ENCODE peak calls at places on chromosome 19, in nine cellular contexts. H is HCT116, S is neural progenitor cell, Q is GM23248, P is PC-3, I is hepatocyte, K is SK-N-SH, F is GM23338, B is MM.1S. J is an unnamed sample.
A peak's percentile ranks its signal among the peaks of the same experiment; 100 is the strongest.

GRCh38 chr19:51108805-51109146 is 567 bp upstream of the CTU1 start:
- DNase-seq in F (no peak), H (no peak), I (no peak), P (no peak), Q (no peak), S (no peak), K (no peak), B (no peak), J (no peak)

GRCh38 chr19:43467730-43468129 is 2.3 kb upstream of the LYPD3 start:
- DNase-seq in F (no peak), K (no peak), H (no peak), P (peak; percentile 71), S (no peak), I (no peak), B (no peak), Q (peak; percentile 59), J (no peak)

GRCh38 chr19:38838208-38838985 is 6.8 kb upstream of the ECH1 start:
- DNase-seq in I (peak; percentile 85), K (no peak), S (no peak), Q (no peak), F (no peak), H (peak; percentile 46), P (peak; percentile 94), B (no peak), J (no peak)

GRCh38 chr19:55508120-55508519 is 19.9 kb downstream of the SSC5D start:
- DNase-seq in F (no peak), P (no peak), H (no peak), Q (no peak), K (no peak), B (no peak), S (no peak), I (no peak), J (no peak)

GRCh38 chr19:47839913-47840312 is 18.2 kb downstream of the CRX start:
- DNase-seq in F (peak; percentile 80), S (peak; percentile 83), K (no peak), P (no peak), I (peak; percentile 25), H (no peak), Q (peak; percentile 14), B (no peak), J (no peak)

GRCh38 chr19:58084596-58085347 is 13.3 kb downstream of the ZSCAN18 start:
- DNase-seq in P (no peak), I (no peak), S (no peak), K (no peak), B (no peak), F (peak; percentile 21), H (no peak), Q (no peak), J (no peak)

GRCh38 chr19:53958168-53958571 is 4.6 kb upstream of the CACNG8 start:
- DNase-seq in I (no peak), F (peak; percentile 96), K (peak; percentile 92), B (no peak), S (peak; percentile 86), P (no peak), H (no peak), Q (no peak), J (no peak)

GRCh38 chr19:31693870-31694269 is 344.6 kb upstream of the TSHZ3 start:
- DNase-seq in K (no peak), I (no peak), H (no peak), B (no peak), Q (no peak), F (no peak), P (no peak), S (no peak), J (no peak)

GRCh38 chr19:39138221-39139211 is 12.9 kb downstream of the PAK4 start:
- DNase-seq in B (no peak), F (no peak), Q (no peak), H (no peak), K (peak; percentile 29), S (no peak), I (no peak), P (no peak), J (no peak)

GRCh38 chr19:29432677-29433076 is 93.1 kb upstream of the VSTM2B start:
- DNase-seq in K (no peak), Q (no peak), I (no peak), P (no peak), F (no peak), B (no peak), S (no peak), H (no peak), J (no peak)

GRCh38 chr19:55258476-55258827 is 365 bp downstream of the PPP6R1 start:
- DNase-seq in H (no peak), F (no peak), P (no peak), K (peak; percentile 87), S (peak; percentile 42), I (peak; percentile 65), B (peak; percentile 49), Q (peak; percentile 52), J (no peak)

DNA sequence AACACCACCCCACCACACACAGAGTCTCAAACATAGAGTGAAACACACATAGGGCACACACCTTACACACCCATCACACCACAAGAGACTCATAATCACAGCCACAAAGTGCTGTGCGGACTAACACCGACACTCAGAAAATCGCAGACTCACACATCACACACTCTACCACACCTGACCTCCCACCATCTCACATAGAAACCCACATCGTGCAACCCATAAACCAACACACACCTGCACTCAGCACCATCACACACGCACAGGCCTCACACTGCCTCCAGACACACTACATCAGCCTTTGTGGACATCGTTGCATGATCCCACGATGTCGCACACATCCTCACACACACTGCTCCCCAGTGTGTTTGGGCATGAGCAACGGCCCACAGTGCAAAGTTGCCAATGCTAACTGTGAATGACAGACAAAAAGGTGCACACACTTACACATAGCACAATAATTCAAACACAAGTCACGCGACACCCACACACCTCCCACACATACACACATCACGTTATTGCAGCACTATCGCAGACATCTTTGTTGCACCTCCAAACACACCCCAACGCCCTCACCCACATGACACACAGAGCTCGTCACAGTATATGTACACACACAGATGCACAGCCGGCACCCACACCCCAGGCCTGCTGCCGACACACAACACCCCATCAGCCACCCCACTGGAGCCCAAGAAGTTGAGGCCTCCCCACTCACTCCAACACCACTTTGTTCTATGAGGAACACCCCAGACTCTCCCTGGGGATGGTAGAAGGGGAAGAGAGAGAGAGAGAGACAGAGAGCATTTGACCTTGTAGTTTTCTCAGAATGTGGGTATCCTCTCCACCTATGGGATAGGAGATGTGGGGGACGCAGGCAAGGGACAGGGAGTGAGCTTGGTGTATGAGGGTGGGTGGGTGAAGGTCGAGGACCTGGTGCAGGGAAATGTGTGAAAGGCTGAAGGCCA is 1.2 kb upstream of the ATP1A3 start:
- DNase-seq in P (no peak), I (no peak), H (no peak), F (no peak), K (no peak), Q (no peak), B (no peak), S (no peak), J (no peak)
- H3K4me1 ChIP-seq in P (no peaks in the 10 kb centered on the region), I (no peaks in the 10 kb centered on the region), H (peaks cover 4% of the 10 kb centered on the region), F (peaks cover 22% of the 10 kb centered on the region), K (peaks cover 62% of the 10 kb centered on the region), Q (no peaks in the 10 kb centered on the region), B (no peaks in the 10 kb centered on the region), S (peaks cover 4% of the 10 kb centered on the region), J (peaks cover 38% of the 10 kb centered on the region)

DNA sequence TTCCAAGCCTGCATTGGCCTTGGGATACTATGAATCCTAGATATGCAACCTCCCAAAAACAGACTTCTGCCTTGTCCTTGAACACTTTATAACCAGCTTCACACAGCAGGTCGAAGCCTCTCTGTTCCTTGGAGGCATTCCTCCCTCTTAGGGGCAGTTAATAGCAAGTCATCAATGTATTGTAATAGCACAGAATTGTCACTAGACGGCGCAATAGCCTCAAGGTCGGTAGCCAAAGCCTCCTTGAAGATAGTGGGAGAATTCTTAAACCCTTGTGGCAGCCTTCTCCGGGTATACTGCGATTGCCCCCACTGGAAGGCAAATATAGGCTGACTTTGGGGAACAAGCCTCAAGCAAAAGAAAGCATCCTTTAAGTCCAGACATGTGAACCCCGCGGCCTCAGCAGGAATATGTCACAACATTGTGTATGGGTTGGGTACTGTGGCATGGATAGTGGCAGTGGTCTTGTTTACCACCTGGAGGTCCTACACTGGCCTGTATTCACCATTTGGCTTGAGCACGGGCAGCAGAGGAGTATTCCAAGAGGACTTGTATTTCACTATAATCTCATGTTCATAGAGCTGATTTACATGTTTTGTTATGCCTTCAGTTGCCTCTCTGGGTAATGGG is 61.1 kb downstream of the ZNF431 start:
- DNase-seq in H (peak; percentile 32), K (peak; percentile 49), B (peak; percentile 33), S (peak; percentile 65), F (peak; percentile 92), I (peak; percentile 25), Q (peak; percentile 63), P (peak; percentile 11), J (peak; percentile 68)
- TF ChIP-seq EZH2phosphoT487 in H (no peak), K (no peak), B (no peak), S (no peak), F (no peak), I (no peak), Q (no peak), P (no peak), J (no peak)

GRCh38 chr19:16118489-16119033 is 6.9 kb downstream of the RAB8A start:
- DNase-seq in I (no peak), P (no peak), S (no peak), F (no peak), B (peak; percentile 92), H (no peak), K (no peak), Q (no peak), J (peak; percentile 96)
- H3K4me1 ChIP-seq in I (peaks cover 4% of the 10 kb centered on the region), P (peaks cover 3% of the 10 kb centered on the region), S (no peaks in the 10 kb centered on the region), F (no peaks in the 10 kb centered on the region), B (peaks cover 58% of the 10 kb centered on the region), H (no peaks in the 10 kb centered on the region), K (no peaks in the 10 kb centered on the region), Q (no peaks in the 10 kb centered on the region), J (peaks cover 65% of the 10 kb centered on the region)

GRCh38 chr19:49396738-49397505 is 8.9 kb downstream of the KASH5 start:
- DNase-seq in I (no peak), B (no peak), K (peak; percentile 4), H (no peak), Q (no peak), S (no peak), F (no peak), P (no peak), J (no peak)

GRCh38 chr19:49398931-49399330 is 10.9 kb downstream of the KASH5 start:
- DNase-seq in S (no peak), K (no peak), B (no peak), I (no peak), P (no peak), Q (no peak), F (no peak), H (no peak), J (no peak)

GRCh38 chr19:49400034-49400433 is 12.0 kb downstream of the KASH5 start:
- DNase-seq in H (no peak), K (no peak), F (no peak), P (no peak), Q (peak; percentile 48), I (no peak), S (no peak), B (no peak), J (no peak)

GRCh38 chr19:49395581-49396407 is 7.7 kb downstream of the KASH5 start:
- DNase-seq in P (no peak), I (no peak), Q (no peak), H (no peak), K (peak; percentile 9), S (peak; percentile 63), B (no peak), F (no peak), J (no peak)

DNA sequence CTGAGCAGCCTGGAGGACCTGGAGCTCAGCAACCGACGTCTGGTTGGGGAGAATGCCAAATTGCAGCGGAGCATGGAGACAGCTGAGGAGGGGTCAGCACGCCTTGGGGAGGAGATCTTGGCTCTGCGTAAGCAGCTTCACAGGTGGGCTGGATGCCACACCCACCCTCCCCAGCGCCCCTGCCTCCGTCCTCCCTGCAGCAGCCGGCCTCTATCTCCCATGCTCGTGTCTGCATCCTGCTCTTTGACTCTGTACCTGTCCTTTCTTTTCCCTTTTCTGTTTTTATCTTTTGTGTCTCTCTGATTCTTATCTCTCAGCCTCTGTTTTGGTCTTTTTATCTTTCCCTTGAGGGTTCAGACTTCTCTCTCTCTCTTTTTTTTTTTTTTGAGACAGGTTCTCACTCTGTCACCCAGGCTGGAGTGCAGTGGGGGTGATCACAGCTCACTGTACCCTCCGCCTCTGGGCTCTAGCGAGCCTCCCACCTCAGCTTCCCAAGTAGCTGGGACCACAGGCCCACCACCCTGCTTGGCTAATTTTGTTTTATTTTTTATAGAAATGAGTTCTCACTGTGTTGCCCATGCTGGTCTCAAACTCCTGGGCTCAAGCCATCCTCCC is 10.1 kb downstream of the KASH5 start:
- DNase-seq in K (peak; percentile 9), B (no peak), H (no peak), F (no peak), S (no peak), P (no peak), Q (no peak), I (no peak), J (no peak)
- TF ChIP-seq EZH2phosphoT487 in K (no peak), B (no peak), H (no peak), F (no peak), S (no peak), P (no peak), Q (no peak), I (no peak), J (no peak)